ENCODE peak calls at places on chromosomes 11 and 22, in six cellular contexts. J, P, Q, R, C and F are unnamed samples.

GRCh38 chr22:48432721-48433518 is 1394.8 kb downstream of the BRD1 start:
- DNase-seq in J (no peak), P (no peak), Q (no peak), R (no peak), C (no peak), F (no peak)

GRCh38 chr22:44211256-44211945 is 30.7 kb downstream of the PARVG start:
- DNase-seq in J (no peak), P (no peak), Q (no peak), R (no peak), C (no peak), F (no peak)

GRCh38 chr11:74142624-74143023 is 28.2 kb downstream of the C2CD3 start:
- DNase-seq in J (no peak), P (no peak), Q (no peak), R (peak; percentile 56), C (no peak), F (no peak)

GRCh38 chr22:33841281-33842005 is 78.8 kb downstream of the LARGE1 start:
- DNase-seq in J (no peak), P (no peak), Q (no peak), R (no peak), C (no peak), F (no peak)

GRCh38 chr11:19117760-19118097 is 761 bp downstream of the ZDHHC13 start:
- DNase-seq in J (no peak), P (no peak), Q (no peak), R (peak; percentile 49), C (no peak), F (no peak)

GRCh38 chr22:41929158-41929896 is 2.7 kb upstream of the TNFRSF13C start:
- DNase-seq in J (no peak), P (no peak), Q (no peak), R (no peak), C (no peak), F (no peak)

GRCh38 chr11:23869673-23870072 is 627.2 kb upstream of the LUZP2 start:
- DNase-seq in J (no peak), P (no peak), Q (no peak), R (no peak), C (no peak), F (no peak)

GRCh38 chr11:59918494-59918893 is 19.7 kb upstream of the OOSP1 start:
- DNase-seq in J (no peak), P (no peak), Q (no peak), R (no peak), C (peak; percentile 43), F (no peak)

GRCh38 chr22:17806437-17806836 is 32.2 kb upstream of the BID start:
- DNase-seq in J (no peak), P (no peak), Q (no peak), R (no peak), C (no peak), F (no peak)

GRCh38 chr11:2092956-2093412 is 46.2 kb downstream of the IGF2 start:
- DNase-seq in J (peak; percentile 75), P (peak; percentile 91), Q (peak; percentile 88), R (peak; percentile 51), C (peak; percentile 22), F (peak; percentile 46)

GRCh38 chr22:43216738-43217137 is 29.8 kb upstream of the TTLL12 start:
- DNase-seq in J (no peak), P (peak; percentile 13), Q (peak; percentile 19), R (no peak), C (no peak), F (no peak)

DNA sequence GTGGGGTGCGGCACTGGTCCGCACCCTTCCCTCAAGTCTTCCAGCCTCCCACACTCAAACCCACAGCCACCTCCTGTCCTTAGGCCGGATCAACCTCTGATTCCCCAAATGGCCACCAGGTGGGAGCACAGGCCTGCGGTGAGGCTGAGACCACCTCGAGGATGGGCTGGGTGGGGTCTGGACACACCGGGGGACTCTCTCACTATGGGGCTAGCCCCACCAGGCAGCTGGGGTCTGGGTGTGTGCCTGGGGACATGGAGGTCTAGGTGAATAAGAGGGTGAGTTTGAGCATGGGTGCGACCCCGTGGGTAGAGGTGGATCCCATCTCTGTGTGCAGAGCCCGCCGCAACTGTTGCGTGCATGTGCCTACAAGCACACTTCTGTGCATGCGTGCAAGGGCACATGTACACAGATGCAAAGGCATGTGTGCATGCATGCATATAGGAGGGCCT is 32.6 kb downstream of the MYO18B start:
- DNase-seq in J (no peak), P (peak; percentile 36), Q (no peak), R (no peak), C (no peak), F (no peak)
- TF ChIP-seq CTCF in J (peak; percentile 10), P (no peak), Q (no peak), R (peak; percentile 55), C (peak; percentile 82), F (peak; percentile 31)

DNA sequence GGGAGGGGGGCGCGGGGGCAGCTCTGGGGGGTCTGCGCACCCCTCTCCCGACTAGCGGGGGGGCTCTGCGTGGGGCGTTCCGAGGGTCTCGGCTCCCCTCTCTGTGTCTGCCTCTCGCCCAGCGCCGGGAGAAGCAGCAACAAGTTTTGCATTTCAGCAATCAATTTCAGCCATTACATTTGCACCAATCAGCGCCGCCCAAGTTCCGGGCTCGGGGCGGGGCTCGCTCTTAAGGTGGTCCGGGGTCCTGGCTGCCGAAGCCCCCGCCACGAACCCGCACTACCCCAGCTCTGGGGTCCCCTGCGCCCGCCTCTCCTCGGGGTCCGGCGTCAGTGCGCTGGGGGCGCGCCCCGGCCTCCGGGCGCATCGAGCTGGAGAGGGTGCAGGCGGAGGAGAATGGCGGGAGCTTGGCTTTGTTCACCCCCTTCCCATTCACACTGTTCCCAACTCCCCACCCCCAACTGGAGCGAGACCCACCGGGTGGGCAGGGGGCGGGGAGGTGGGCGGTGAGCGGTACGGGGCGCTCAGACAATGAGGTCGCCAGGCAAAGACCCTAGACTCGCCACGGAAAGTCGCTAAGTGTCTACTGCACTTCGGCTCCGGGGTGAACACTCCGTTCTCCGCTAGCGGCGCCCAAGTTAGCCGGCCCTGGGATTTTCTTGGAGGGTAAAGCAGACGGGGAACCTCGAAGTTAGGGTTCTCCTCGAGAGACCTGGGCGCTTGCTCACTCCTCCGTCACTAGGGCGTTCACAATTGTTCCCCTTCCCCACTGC is at the start of gene MN1:
- DNase-seq in J (peak; percentile 42), P (no peak), Q (no peak), R (peak; percentile 67), C (no peak), F (no peak)
- H3K4me3 ChIP-seq in J (peak within 1 kb of the TSS; percentile 77), P (peak within 1 kb of the TSS; percentile 83), Q (peak within 1 kb of the TSS; percentile 69), R (peak within 1 kb of the TSS; percentile 72), C (peak within 1 kb of the TSS; percentile 80), F (peak within 1 kb of the TSS; percentile 80)

GRCh38 chr11:105689636-105690035 is 79.8 kb downstream of the GRIA4 start:
- DNase-seq in J (no peak), P (no peak), Q (no peak), R (no peak), C (no peak), F (no peak)
- TF ChIP-seq CTCF in J (no peak), P (no peak), Q (no peak), R (no peak), C (no peak), F (no peak)

DNA sequence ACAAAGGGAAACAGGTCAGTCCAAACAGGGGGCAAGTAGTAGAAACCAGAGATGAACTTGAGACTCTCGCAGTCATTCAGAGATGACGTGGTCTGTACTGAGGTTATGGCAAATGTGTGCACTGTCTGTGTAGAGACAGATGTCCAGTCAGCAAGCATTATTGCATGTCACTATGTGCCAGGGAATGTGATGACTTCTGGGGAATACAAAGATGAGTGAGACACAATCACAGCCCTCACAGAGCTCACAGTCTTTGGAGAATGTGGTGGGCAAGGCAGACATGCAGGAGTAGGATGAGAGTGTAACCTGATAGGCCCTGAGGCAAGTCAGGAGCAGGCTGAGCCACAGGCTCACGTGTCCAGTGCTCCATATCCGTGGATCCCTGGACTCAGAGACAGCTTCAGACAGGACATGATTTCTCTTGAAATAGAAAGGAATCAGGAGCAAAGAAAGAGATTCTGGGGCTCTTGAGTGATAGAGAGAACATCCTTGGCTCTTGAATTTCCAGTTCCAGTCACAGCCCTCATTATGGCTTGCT is 550.7 kb downstream of the ETS1 start:
- DNase-seq in J (no peak), P (no peak), Q (no peak), R (peak; percentile 50), C (no peak), F (no peak)
- H3K4me3 ChIP-seq in J (no peak overlapping the region), P (no peak overlapping the region), Q (no peak overlapping the region), R (no peak overlapping the region), C (no peak overlapping the region), F (no peak overlapping the region)

GRCh38 chr11:77370217-77370616 is 68.7 kb upstream of the GDPD4 start:
- DNase-seq in J (no peak), P (no peak), Q (no peak), R (no peak), C (no peak), F (no peak)
- TF ChIP-seq CTCF in J (no peak), P (no peak), Q (no peak), R (no peak), C (no peak), F (no peak)

DNA sequence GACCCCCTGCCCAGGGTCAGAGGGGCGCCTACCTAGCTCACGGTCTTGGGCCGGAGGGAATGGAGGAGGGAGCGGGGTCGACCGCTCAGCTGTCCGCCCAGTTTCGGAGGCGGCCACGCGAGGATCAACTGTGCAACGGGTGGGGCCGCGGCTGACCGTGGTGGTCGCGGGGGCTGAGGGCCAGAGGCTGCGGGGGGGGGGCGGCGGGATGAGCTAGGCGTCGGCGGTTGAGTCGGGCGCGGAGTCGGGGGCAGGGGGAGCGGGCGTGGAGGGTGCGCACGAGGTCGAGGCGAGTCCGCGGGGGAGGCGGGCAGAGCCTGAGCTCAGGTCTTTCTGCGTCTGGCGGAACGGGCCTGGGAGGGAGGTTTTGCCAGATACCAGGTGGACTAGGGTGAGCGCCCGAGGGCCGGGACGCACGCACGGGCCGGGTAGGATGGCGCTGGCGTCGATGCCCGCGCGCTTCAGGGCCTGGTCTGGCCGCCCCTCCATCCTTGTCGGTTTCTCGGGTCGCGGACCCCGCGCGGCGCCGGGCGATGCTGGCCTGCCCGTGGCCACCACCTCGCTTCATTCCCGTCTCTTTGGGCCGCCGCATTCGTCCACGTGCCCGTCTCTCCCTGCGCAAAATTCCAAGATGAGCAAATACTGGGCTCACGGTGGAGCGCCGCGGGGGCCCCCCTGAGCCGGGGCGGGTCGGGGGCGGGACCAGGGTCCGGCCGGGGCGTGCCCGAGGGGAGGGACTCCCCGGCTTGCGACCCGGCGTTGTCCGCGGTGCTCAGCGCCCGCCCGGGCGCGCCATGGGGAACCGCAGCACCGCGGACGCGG is at the start of gene DRD4:
- DNase-seq in J (no peak), P (no peak), Q (peak; percentile 72), R (peak; percentile 71), C (no peak), F (no peak)
- H3K4me3 ChIP-seq in J (peak within 1 kb of the TSS; percentile 7), P (peak within 1 kb of the TSS; percentile 18), Q (peak within 1 kb of the TSS; percentile 20), R (peak within 1 kb of the TSS; percentile 8), C (no peak within 1 kb of the TSS), F (peak within 1 kb of the TSS; percentile 49)

DNA sequence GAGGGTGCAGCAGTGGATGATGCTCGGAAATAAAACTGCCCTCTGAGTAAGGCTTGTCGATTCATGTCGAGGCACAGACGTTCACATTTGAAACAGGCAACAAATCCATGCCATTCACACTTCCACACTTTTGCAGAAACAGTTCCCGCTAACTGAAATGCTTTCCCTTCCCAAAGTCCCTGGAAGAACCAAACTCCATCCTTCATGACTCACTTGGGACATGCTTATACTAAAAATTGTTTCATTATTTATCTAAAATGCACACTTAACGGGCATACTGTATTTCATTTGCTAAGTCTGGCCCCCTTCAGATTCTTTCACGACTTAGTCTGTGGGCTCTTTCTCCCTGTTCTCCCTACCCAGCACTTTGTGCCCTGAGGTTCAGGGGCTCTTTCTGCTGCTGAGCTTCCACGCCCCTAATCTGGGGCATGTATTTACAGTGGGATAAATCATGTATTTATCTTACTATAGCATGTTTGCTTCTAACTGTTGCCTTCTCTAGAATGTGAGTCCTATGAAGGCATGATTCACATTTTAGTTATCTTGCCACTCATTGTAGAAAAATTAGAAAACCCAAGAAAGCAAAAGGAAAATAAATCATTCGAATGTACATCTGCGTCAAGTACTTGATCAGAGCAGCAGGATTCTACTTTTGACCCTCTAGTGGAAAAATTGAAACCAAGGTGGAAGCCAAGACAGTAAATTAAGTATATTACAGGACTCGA is 12.5 kb downstream of the SCGB1A1 start:
- DNase-seq in J (no peak), P (no peak), Q (no peak), R (peak; percentile 71), C (peak; percentile 16), F (no peak)
- TF ChIP-seq CTCF in J (no peak), P (no peak), Q (no peak), R (no peak), C (no peak), F (no peak)